ENCODE peak calls at places on chromosomes 11 and 22, in five cellular contexts. Y is fibroblast of mammary gland, O is foreskin fibroblast, A is right atrium auricular region, E is left ventricle myocardium inferior. P is an unnamed sample.

GRCh38 chr11:112613051-112613972 is 347.9 kb upstream of the NCAM1 start:
- DNase-seq in Y (peak), A (no peak), E (no peak), O (no peak), P (no peak)

GRCh38 chr11:12517306-12517705 is 139.9 kb downstream of the PARVA start:
- DNase-seq in A (no peak), Y (no peak), O (no peak), E (no peak), P (no peak)

GRCh38 chr22:46088541-46089311 is 61.6 kb upstream of the PPARA start:
- DNase-seq in A (no peak), O (peak), E (peak), Y (peak), P (no peak)

GRCh38 chr22:48827904-48828555 is 999.6 kb downstream of the BRD1 start:
- DNase-seq in E (no peak), O (no peak), Y (no peak), A (no peak), P (no peak)

GRCh38 chr11:134800130-134800529 is 388.1 kb upstream of the B3GAT1 start:
- DNase-seq in Y (no peak), E (no peak), O (no peak), A (no peak), P (no peak)

GRCh38 chr11:1742371-1742770 is 8.0 kb downstream of the IFITM10 start:
- DNase-seq in Y (no peak), A (no peak), E (no peak), O (no peak), P (no peak)

GRCh38 chr11:65291613-65292012 is 23.1 kb upstream of the CDC42EP2 start:
- DNase-seq in Y (peak), A (no peak), O (peak), E (no peak), P (no peak)

GRCh38 chr22:49650336-49651241 is 177.1 kb downstream of the BRD1 start:
- DNase-seq in E (peak), Y (no peak), A (no peak), O (no peak), P (no peak)

GRCh38 chr22:26709617-26710390 is 52.4 kb downstream of the MIAT start:
- DNase-seq in O (peak), Y (peak), A (no peak), E (no peak), P (no peak)

GRCh38 chr11:109795234-109795633 is 298.0 kb upstream of the ZC3H12C start:
- DNase-seq in E (no peak), Y (peak), O (no peak), A (no peak), P (no peak)

GRCh38 chr11:35139883-35140282 is 912 bp downstream of the CD44 start:
- DNase-seq in O (no peak), E (no peak), A (no peak), Y (no peak), P (no peak)

GRCh38 chr11:67268036-67268683 is 1.9 kb downstream of the GRK2 start:
- DNase-seq in E (no peak), Y (no peak), O (no peak), A (no peak), P (no peak)

GRCh38 chr11:112776834-112777793 is 184.1 kb upstream of the NCAM1 start:
- DNase-seq in E (no peak), A (no peak), O (no peak), Y (no peak), P (no peak)

GRCh38 chr11:98600103-98600502 is 420.6 kb upstream of the CNTN5 start:
- DNase-seq in Y (no peak), A (no peak), O (no peak), E (no peak), P (no peak)

GRCh38 chr22:38566726-38567504 is 3.1 kb downstream of the DMC1 start:
- DNase-seq in Y (no peak), E (no peak), O (no peak), A (no peak), P (no peak)

GRCh38 chr22:37326726-37327125 is 44.4 kb downstream of the CYTH4 start:
- DNase-seq in O (no peak), A (no peak), E (no peak), Y (no peak), P (no peak)

GRCh38 chr22:37989146-37990045 is 5.0 kb upstream of the SOX10 start:
- DNase-seq in Y (no peak), O (no peak), A (no peak), E (no peak), P (no peak)

GRCh38 chr22:20437253-20438065 is at the start of gene SCARF2:
- DNase-seq in A (no peak), Y (no peak), O (peak), E (peak), P (no peak)

GRCh38 chr11:47185305-47186075 is 744 bp downstream of the PACSIN3 start:
- DNase-seq in E (peak), A (no peak), Y (no peak), O (peak), P (no peak)

GRCh38 chr11:75272391-75272790 is 31.8 kb downstream of the TPBGL start:
- DNase-seq in E (no peak), O (no peak), A (no peak), Y (no peak), P (no peak)

GRCh38 chr11:1344056-1344635 is 34.7 kb upstream of the TOLLIP start:
- DNase-seq in O (no peak), A (no peak), Y (no peak), E (no peak), P (no peak)

GRCh38 chr22:36180928-36181327 is 20.4 kb upstream of the APOL3 start:
- DNase-seq in A (no peak), E (no peak), Y (no peak), O (no peak), P (no peak)

GRCh38 chr11:34188181-34188580 is 82.8 kb downstream of the NAT10 start:
- DNase-seq in A (no peak), E (no peak), Y (no peak), O (no peak), P (no peak)

GRCh38 chr11:34727228-34727737 is 106.4 kb downstream of the EHF start:
- DNase-seq in O (no peak), E (no peak), A (no peak), Y (no peak), P (no peak)

GRCh38 chr11:33557201-33557600 is 143.4 kb downstream of the C11orf91 start:
- DNase-seq in O (peak), Y (peak), E (no peak), A (no peak), P (no peak)

GRCh38 chr22:36486619-36487384 is 5.4 kb upstream of the TXN2 start:
- DNase-seq in A (no peak), E (no peak), O (no peak), Y (peak), P (peak)

GRCh38 chr22:39185601-39186012 is 33.1 kb upstream of the CBX7 start:
- DNase-seq in E (peak), O (peak), Y (peak), A (peak), P (no peak)

GRCh38 chr11:11600288-11600687 is 21.5 kb downstream of the GALNT18 start:
- DNase-seq in Y (no peak), O (no peak), E (no peak), A (no peak), P (no peak)

GRCh38 chr11:115745041-115745440 is 240.8 kb upstream of the CADM1 start:
- DNase-seq in O (no peak), E (no peak), Y (no peak), A (no peak), P (no peak)

GRCh38 chr11:64306876-64307622 is 1.7 kb downstream of the ESRRA start:
- DNase-seq in O (no peak), E (no peak), Y (no peak), A (no peak), P (no peak)

GRCh38 chr22:23466351-23466750 is 113.7 kb downstream of the IGLL1 start:
- DNase-seq in Y (no peak), O (no peak), A (no peak), E (no peak), P (no peak)

GRCh38 chr22:23467721-23468294 is 112.3 kb downstream of the IGLL1 start:
- DNase-seq in E (no peak), Y (no peak), A (no peak), O (no peak), P (no peak)

DNA sequence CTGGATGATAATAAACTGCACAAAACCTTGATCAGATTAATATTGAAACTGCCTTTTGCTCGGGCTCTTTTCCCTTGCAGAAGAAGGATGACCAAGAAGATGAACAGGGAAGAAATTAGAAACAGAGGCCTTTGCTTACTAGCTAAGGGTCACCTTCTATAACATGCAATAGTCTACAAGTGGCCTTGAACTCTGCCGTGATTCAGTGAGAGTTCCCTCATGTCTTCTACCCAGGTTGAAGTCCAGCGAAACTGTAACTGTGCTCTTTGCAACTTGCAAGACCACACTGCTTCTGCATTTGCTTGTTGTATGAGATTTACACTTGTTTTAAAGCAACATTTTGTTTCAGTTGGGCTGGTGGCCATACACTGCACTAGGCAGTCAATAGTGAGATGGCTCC is 108.4 kb downstream of the IGLL1 start:
- DNase-seq in Y (no peak), E (no peak), A (no peak), O (no peak), P (no peak)
- H3K4me3 ChIP-seq in Y (no peak), E (no peak), A (no peak), O (no peak), P (no peak)

GRCh38 chr11:17574799-17575144 is 27.7 kb downstream of the OTOG start:
- DNase-seq in Y (no peak), O (no peak), E (no peak), A (no peak), P (no peak)
- H3K4me3 ChIP-seq in Y (no peak), O (no peak), E (no peak), A (no peak), P (no peak)

DNA sequence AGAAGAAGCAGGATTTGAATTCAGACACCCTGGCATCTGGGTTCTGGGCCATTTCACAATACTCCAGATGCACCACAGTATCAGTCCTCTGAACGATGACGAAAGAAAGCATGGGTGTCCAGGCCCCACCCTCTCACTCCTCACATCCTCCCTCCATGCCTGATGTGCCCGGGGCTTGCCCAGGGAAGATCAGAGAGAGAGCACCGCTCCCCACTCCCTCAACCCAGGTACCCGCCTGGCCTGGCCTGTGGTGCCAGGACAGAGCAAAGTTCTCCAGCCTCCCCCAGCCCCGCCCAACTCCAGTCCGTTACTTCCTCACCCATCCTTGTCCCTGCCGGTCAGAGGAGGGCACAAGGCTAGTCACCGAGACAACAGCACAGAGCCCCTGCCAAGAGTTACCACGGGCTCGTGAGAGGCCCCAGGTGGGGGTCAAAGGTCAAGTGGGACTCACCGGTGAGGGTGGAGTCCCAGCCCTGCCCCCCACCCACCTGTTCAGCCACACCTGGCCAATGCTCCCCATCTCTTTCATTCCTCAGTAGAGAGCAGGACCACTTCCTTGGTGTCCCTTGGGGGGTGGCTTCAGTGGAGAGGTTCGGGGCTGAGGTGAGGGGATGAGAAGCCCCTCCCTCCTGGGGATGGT is 8.1 kb downstream of the BCL9L start:
- DNase-seq in Y (peak), A (peak), E (peak), O (peak), P (no peak)
- H3K4me3 ChIP-seq in Y (peak), A (peak), E (peak), O (peak), P (no peak)

GRCh38 chr11:119369035-119369925 is 12.2 kb downstream of the USP2 start:
- DNase-seq in O (no peak), E (peak), A (no peak), Y (peak), P (no peak)
- H3K4me3 ChIP-seq in O (no peak), E (peak), A (peak), Y (no peak), P (no peak)

GRCh38 chr11:20023082-20023426 is 137.2 kb downstream of the DBX1 start:
- DNase-seq in Y (no peak), E (no peak), O (no peak), A (no peak), P (no peak)
- H3K4me3 ChIP-seq in Y (no peak), E (no peak), O (no peak), A (no peak), P (no peak)

GRCh38 chr11:17734986-17735822 is 623 bp downstream of the KCNC1 start:
- DNase-seq in Y (peak), O (peak), E (peak), A (no peak), P (no peak)
- H3K4me3 ChIP-seq in Y (no peak), O (peak), E (peak), A (peak), P (peak)

DNA sequence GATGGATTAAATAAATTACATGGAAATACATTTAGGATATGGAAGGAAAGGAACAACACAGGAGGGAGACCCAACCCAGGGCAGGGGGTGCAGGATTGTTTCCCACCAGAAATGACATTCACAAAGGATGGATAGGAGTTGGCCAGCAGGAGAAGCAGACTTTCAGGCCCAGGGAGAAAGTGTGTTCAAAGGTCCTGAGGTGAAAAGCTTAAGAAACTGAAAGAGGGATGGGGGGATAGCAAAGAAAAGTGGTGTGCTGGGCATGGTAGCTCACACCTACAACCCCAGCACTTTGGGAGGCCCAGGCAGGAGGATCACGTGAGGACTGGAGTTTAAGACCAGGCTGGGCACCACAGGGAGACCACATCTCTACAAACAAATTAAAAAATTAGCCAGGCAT is 16.6 kb upstream of the ADA2 start:
- DNase-seq in Y (no peak), A (no peak), E (no peak), O (no peak), P (no peak)
- H3K4me3 ChIP-seq in Y (no peak), A (no peak), E (no peak), O (no peak), P (no peak)

GRCh38 chr11:128456566-128457268 is 130.6 kb downstream of the ETS1 start:
- DNase-seq in O (no peak), Y (no peak), A (no peak), E (no peak), P (no peak)

GRCh38 chr11:128458316-128458715 is 129.0 kb downstream of the ETS1 start:
- DNase-seq in A (no peak), O (peak), E (no peak), Y (peak), P (no peak)

GRCh38 chr11:128453444-128454336 is 133.7 kb downstream of the ETS1 start:
- DNase-seq in Y (peak), O (peak), E (peak), A (peak), P (no peak)

GRCh38 chr11:128457874-128458273 is 129.5 kb downstream of the ETS1 start:
- DNase-seq in A (no peak), E (no peak), Y (peak), O (no peak), P (no peak)

GRCh38 chr11:128455766-128456165 is 131.6 kb downstream of the ETS1 start:
- DNase-seq in Y (no peak), E (no peak), A (no peak), O (no peak), P (no peak)
- H3K4me3 ChIP-seq in Y (no peak), E (no peak), A (no peak), O (no peak), P (no peak)

GRCh38 chr11:118885319-118885718 is 1.6 kb downstream of the CXCR5 start:
- DNase-seq in Y (no peak), O (no peak), E (no peak), A (no peak), P (no peak)

GRCh38 chr11:118887219-118887618 is 3.5 kb downstream of the CXCR5 start:
- DNase-seq in A (no peak), Y (no peak), E (no peak), O (no peak), P (no peak)

GRCh38 chr11:118885831-118886571 is 2.3 kb downstream of the CXCR5 start:
- DNase-seq in Y (no peak), A (no peak), O (no peak), E (no peak), P (no peak)

GRCh38 chr11:118888398-118888797 is 4.7 kb downstream of the CXCR5 start:
- DNase-seq in O (no peak), E (no peak), Y (no peak), A (no peak), P (no peak)

DNA sequence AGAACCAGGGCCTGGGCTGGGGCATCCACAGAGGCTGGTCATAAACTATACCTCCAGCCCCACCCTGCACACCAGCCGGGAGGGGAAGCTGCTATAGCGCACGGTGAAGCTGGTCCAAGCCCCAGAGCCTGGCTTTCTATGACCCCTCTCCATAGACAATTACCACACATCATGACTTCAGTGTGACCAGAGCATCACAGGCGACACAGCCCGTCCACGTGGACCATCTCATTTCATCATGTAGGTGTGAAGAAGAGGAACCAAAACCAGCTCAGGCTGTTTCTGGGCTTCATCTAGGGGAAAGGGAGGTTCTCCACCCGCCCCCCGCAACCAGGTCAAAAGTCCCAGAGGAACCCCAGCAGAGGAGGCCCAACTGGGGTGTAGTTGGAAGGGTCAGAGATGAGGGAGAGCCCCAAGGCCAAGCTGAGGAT is 3.0 kb downstream of the CXCR5 start:
- DNase-seq in Y (no peak), E (no peak), O (no peak), A (no peak), P (no peak)
- H3K4me3 ChIP-seq in Y (no peak), E (no peak), O (no peak), A (no peak), P (no peak)

DNA sequence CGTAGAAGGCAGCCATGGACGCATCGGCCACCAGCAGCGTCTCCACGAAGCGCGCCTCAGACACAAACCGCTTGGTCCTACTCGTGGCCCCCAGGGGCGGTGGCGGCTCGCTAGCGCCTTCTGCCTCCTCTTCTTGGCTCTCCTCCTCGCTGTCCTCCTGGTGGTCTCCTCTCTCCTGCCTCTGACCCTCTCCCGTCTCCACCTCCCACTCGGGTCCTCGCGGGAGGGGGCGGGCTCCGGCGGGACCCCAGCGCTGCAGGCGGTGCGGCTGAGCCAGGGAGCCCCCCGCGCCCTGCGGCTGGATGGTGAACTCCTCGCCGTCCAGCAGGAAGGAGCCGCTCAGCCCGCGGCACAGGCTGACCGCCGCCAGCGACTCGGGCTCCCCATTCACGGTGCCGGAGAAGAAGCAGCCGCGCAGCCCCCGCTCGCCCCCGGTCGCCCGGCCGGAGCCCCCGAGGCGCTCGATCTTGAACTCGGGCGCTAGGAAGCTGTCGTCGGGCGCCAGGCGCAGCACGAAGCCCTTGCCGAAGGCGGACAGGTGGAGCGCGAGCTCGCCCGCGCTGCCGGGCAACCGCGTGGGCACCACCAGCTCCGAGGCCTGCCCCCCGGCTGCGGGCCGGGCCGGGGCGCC is 713 bp downstream of the ADAMTS8 start:
- DNase-seq in O (no peak), A (no peak), Y (no peak), E (peak), P (no peak)
- H3K4me3 ChIP-seq in O (no peak), A (peak), Y (no peak), E (peak), P (no peak)

P was measured in Jurkat, Clone E6-1.